ENCODE peak calls at places on chromosomes 16 and 17, in ten cellular contexts. F is anterior cingulate cortex; W is GM04504; N is left ventricle myocardium inferior; S is CD4-positive, CD25-positive, alpha-beta regulatory T cell; O is activated CD4-positive, alpha-beta T cell treated with anti-CD3 and anti-CD28 coated beads, Interleukin-2, amount 10 ng/mL, durations not matched to agents 7 days and 5 days; R is brain pericyte; K is AG04450; U is WTC11; E is HEK293T. G is an unnamed sample.

GRCh38 chr16:15792563-15792971 is 64.3 kb downstream of the MYH11 start:
- DNase-seq in F (no peak), W (no peak), N (no peak), S (no peak), O (no peak), R (no peak), K (no peak), U (no peak), E (no peak), G (no peak)

GRCh38 chr16:75621170-75621477 is 2.0 kb downstream of the ADAT1 start:
- DNase-seq in F (no peak), W (no peak), N (no peak), S (no peak), O (peak), R (no peak), K (no peak), U (no peak), E (peak), G (peak)

GRCh38 chr17:44204453-44204882 is 4.8 kb upstream of the ATXN7L3 start:
- DNase-seq in F (no peak), W (no peak), N (no peak), S (no peak), O (no peak), R (no peak), K (no peak), U (no peak), E (no peak), G (no peak)

GRCh38 chr17:9199474-9200196 is 178.3 kb downstream of the NTN1 start:
- DNase-seq in F (no peak), W (no peak), N (peak), S (no peak), O (no peak), R (no peak), K (no peak), U (no peak), E (no peak), G (no peak)

GRCh38 chr16:30944352-30944751 is 4.5 kb upstream of the ORAI3 start:
- DNase-seq in F (no peak), W (no peak), N (no peak), S (no peak), O (no peak), R (no peak), K (no peak), U (no peak), E (no peak), G (no peak)

GRCh38 chr17:82892869-82893565 is 53.2 kb upstream of the ZNF750 start:
- DNase-seq in F (no peak), W (no peak), N (peak), S (peak), O (peak), R (no peak), K (no peak), U (no peak), E (no peak), G (no peak)

GRCh38 chr17:40515491-40516041 is 14.1 kb upstream of the TNS4 start:
- DNase-seq in F (no peak), W (no peak), N (no peak), S (no peak), O (peak), R (no peak), K (no peak), U (no peak), E (no peak), G (no peak)

GRCh38 chr16:67015317-67015731 is 13.6 kb upstream of the CBFB start:
- DNase-seq in F (no peak), W (no peak), N (no peak), S (no peak), O (no peak), R (no peak), K (no peak), U (no peak), E (no peak), G (no peak)

GRCh38 chr17:63961355-63962207 is 11.1 kb downstream of the SCN4A start:
- DNase-seq in F (no peak), W (no peak), N (peak), S (no peak), O (peak), R (no peak), K (no peak), U (peak), E (peak), G (no peak)

GRCh38 chr17:77425791-77426641 is 285.2 kb downstream of the SEC14L1 start:
- DNase-seq in F (no peak), W (no peak), N (no peak), S (no peak), O (peak), R (no peak), K (peak), U (no peak), E (no peak), G (no peak)

GRCh38 chr16:88086571-88087516 is 135.6 kb downstream of the BANP start:
- DNase-seq in F (no peak), W (no peak), N (no peak), S (no peak), O (no peak), R (no peak), K (no peak), U (no peak), E (no peak), G (no peak)

GRCh38 chr17:8300629-8301242 is 5.5 kb upstream of the SLC25A35 start:
- DNase-seq in F (peak), W (no peak), N (peak), S (peak), O (peak), R (no peak), K (no peak), U (peak), E (peak), G (peak)

GRCh38 chr17:65936013-65936412 is 255.9 kb downstream of the CEP112 start:
- DNase-seq in F (no peak), W (no peak), N (no peak), S (no peak), O (no peak), R (no peak), K (no peak), U (no peak), E (no peak), G (no peak)

GRCh38 chr16:72845322-72846020 is 202.5 kb downstream of the ZFHX3 start:
- DNase-seq in F (no peak), W (no peak), N (no peak), S (no peak), O (no peak), R (no peak), K (no peak), U (no peak), E (no peak), G (no peak)

GRCh38 chr17:73786286-73786743 is 142.1 kb upstream of the SDK2 start:
- DNase-seq in F (no peak), W (no peak), N (no peak), S (no peak), O (no peak), R (no peak), K (no peak), U (peak), E (no peak), G (no peak)

GRCh38 chr17:34850023-34850422 is 111.2 kb downstream of the CCT6B start:
- DNase-seq in F (no peak), W (no peak), N (no peak), S (no peak), O (no peak), R (no peak), K (no peak), U (no peak), E (no peak), G (no peak)

GRCh38 chr17:74089869-74090464 is 113.5 kb upstream of the RPL38 start:
- DNase-seq in F (peak), W (peak), N (no peak), S (no peak), O (peak), R (no peak), K (no peak), U (peak), E (peak), G (peak)

GRCh38 chr16:65697061-65697460 is 575.2 kb upstream of the CDH11 start:
- DNase-seq in F (no peak), W (no peak), N (no peak), S (no peak), O (no peak), R (no peak), K (no peak), U (no peak), E (no peak), G (no peak)

GRCh38 chr16:46972971-46973456 is 460 bp downstream of the DNAJA2 start:
- DNase-seq in F (no peak), W (no peak), N (peak), S (peak), O (peak), R (no peak), K (no peak), U (peak), E (peak), G (peak)